ENCODE peak calls at places on chromosomes 13 and 19, in five cellular contexts. I, X, Y, B and L are unnamed samples.
A peak's percentile ranks its signal among the peaks of the same experiment; 100 is the strongest.

GRCh38 chr19:14048439-14049153 is 13.3 kb downstream of the PALM3 start:
- DNase-seq in X (peak; percentile 23), Y (peak; percentile 66), I (peak; percentile 50), B (peak; percentile 64), L (peak; percentile 81)

GRCh38 chr19:49691243-49692101 is 556 bp downstream of the CPT1C start:
- DNase-seq in B (no peak), X (no peak), Y (peak; percentile 76), I (no peak), L (no peak)

GRCh38 chr13:34567558-34567957 is 374.5 kb upstream of the NBEA start:
- DNase-seq in I (no peak), X (peak; percentile 2), Y (no peak), B (no peak), L (no peak)

GRCh38 chr19:8673281-8673891 is 25.2 kb downstream of the ACTL9 start:
- DNase-seq in B (no peak), I (no peak), Y (no peak), X (no peak), L (no peak)

GRCh38 chr13:106997696-106998095 is 429.8 kb upstream of the ARGLU1 start:
- DNase-seq in B (no peak), I (no peak), X (no peak), Y (no peak), L (no peak)

GRCh38 chr19:56071151-56071550 is 49.9 kb downstream of the ZNF787 start:
- DNase-seq in B (no peak), I (no peak), X (peak; percentile 39), Y (no peak), L (no peak)

GRCh38 chr19:41424335-41425173 is 2.6 kb downstream of the B3GNT8 start:
- DNase-seq in B (no peak), I (no peak), X (no peak), Y (no peak), L (no peak)

GRCh38 chr13:46170687-46171086 is 11.3 kb downstream of the LCP1 start:
- DNase-seq in I (no peak), Y (no peak), B (no peak), X (peak; percentile 10), L (no peak)

GRCh38 chr13:36769126-36769525 is 49.9 kb upstream of the RFXAP start:
- DNase-seq in X (no peak), Y (no peak), B (no peak), I (no peak), L (no peak)

GRCh38 chr13:44921931-44922758 is 67.1 kb downstream of the NUFIP1 start:
- DNase-seq in X (peak; percentile 81), Y (peak; percentile 72), I (no peak), B (no peak), L (no peak)

GRCh38 chr19:474126-475078 is 13.6 kb upstream of the SHC2 start:
- DNase-seq in Y (no peak), X (no peak), I (no peak), B (no peak), L (no peak)

GRCh38 chr19:56917998-56918397 is 77.5 kb upstream of the PEG3 start:
- DNase-seq in X (peak; percentile 75), I (no peak), Y (no peak), B (no peak), L (no peak)

GRCh38 chr19:58379276-58379675 is 1.6 kb downstream of the ZNF837 start:
- DNase-seq in X (no peak), B (no peak), Y (no peak), I (no peak), L (no peak)

GRCh38 chr19:34461375-34462100 is 20.0 kb upstream of the WTIP start:
- DNase-seq in I (no peak), X (no peak), B (no peak), Y (no peak), L (no peak)

GRCh38 chr19:13095393-13095784 is 7.3 kb downstream of the LYL1 start:
- DNase-seq in I (no peak), Y (peak; percentile 65), B (no peak), X (no peak), L (no peak)

GRCh38 chr19:49710372-49710951 is 19.5 kb downstream of the CPT1C start:
- DNase-seq in X (no peak), Y (no peak), I (no peak), B (no peak), L (no peak)

GRCh38 chr19:29770653-29771052 is 41.1 kb upstream of the CCNE1 start:
- DNase-seq in I (no peak), B (no peak), Y (no peak), X (no peak), L (no peak)

GRCh38 chr13:111344471-111345191 is 24.2 kb downstream of the TEX29 start:
- DNase-seq in X (peak; percentile 20), B (no peak), I (no peak), Y (peak; percentile 20), L (peak; percentile 68)

GRCh38 chr13:26653310-26653709 is 95.8 kb downstream of the WASF3 start:
- DNase-seq in X (no peak), B (no peak), Y (no peak), I (no peak), L (no peak)

GRCh38 chr19:35090160-35090794 is 25.3 kb upstream of the FXYD3 start:
- DNase-seq in I (peak; percentile 16), B (no peak), X (peak; percentile 54), Y (no peak), L (no peak)

GRCh38 chr13:99944606-99945005 is 27.0 kb downstream of the ZIC5 start:
- DNase-seq in B (no peak), Y (no peak), I (no peak), X (no peak), L (no peak)

GRCh38 chr13:114321256-114321655 is 7.0 kb downstream of the CHAMP1 start:
- DNase-seq in I (no peak), X (no peak), Y (no peak), B (no peak), L (no peak)

GRCh38 chr13:44523176-44524017 is 52.7 kb downstream of the TSC22D1 start:
- DNase-seq in Y (no peak), B (no peak), X (peak; percentile 67), I (no peak), L (no peak)

GRCh38 chr19:48965033-48965805 is at the start of gene FTL:
- DNase-seq in B (peak; percentile 87), X (peak; percentile 95), Y (peak; percentile 99), I (peak; percentile 71), L (peak; percentile 99)